ENCODE peak calls at places on chromosomes 11 and 22, in eight cellular contexts. N, T, X, L, I, W, V and R are unnamed samples.

GRCh38 chr11:67452141-67452952 is at the start of gene GPR152:
- DNase-seq in N (no peak), T (no peak), X (no peak), L (no peak), I (no peak), W (no peak), V (no peak), R (no peak)

GRCh38 chr11:88814076-88814475 is 251.7 kb downstream of the GRM5 start:
- DNase-seq in N (no peak), T (no peak), X (no peak), L (no peak), I (no peak), W (no peak), V (no peak), R (no peak)

GRCh38 chr11:76185511-76185910 is 20.8 kb downstream of the WNT11 start:
- DNase-seq in N (no peak), T (no peak), X (no peak), L (no peak), I (no peak), W (no peak), V (no peak), R (no peak)

GRCh38 chr22:19929586-19930302 is 11.8 kb upstream of the COMT start:
- DNase-seq in N (no peak), T (no peak), X (no peak), L (no peak), I (no peak), W (no peak), V (no peak), R (no peak)

GRCh38 chr11:79417069-79417920 is 23.5 kb downstream of the TENM4 start:
- DNase-seq in N (no peak), T (no peak), X (no peak), L (peak; percentile 43), I (no peak), W (no peak), V (no peak), R (no peak)

GRCh38 chr11:128905345-128906184 is 14.4 kb downstream of the KCNJ5 start:
- DNase-seq in N (peak; percentile 56), T (no peak), X (no peak), L (peak; percentile 56), I (peak; percentile 78), W (peak; percentile 70), V (peak; percentile 35), R (no peak)

GRCh38 chr11:111684259-111684658 is 81.9 kb downstream of the PPP2R1B start:
- DNase-seq in N (no peak), T (no peak), X (no peak), L (peak; percentile 50), I (no peak), W (no peak), V (no peak), R (no peak)

GRCh38 chr11:15779518-15779917 is 576.8 kb downstream of the SOX6 start:
- DNase-seq in N (no peak), T (no peak), X (no peak), L (peak; percentile 67), I (no peak), W (no peak), V (no peak), R (no peak)

GRCh38 chr11:2259466-2259830 is 10.9 kb downstream of the ASCL2 start:
- DNase-seq in N (no peak), T (no peak), X (no peak), L (no peak), I (peak; percentile 15), W (no peak), V (no peak), R (no peak)

GRCh38 chr11:2791521-2792375 is 92.0 kb upstream of the KCNQ1OT1 start:
- DNase-seq in N (peak; percentile 22), T (no peak), X (no peak), L (no peak), I (peak; percentile 36), W (peak; percentile 22), V (no peak), R (no peak)

GRCh38 chr11:66592457-66593302 is at the start of the genes CCDC87 and CCS:
- DNase-seq in N (peak; percentile 99), T (peak; percentile 98), X (peak; percentile 97), L (peak; percentile 88), I (peak; percentile 96), W (peak; percentile 97), V (peak; percentile 100), R (peak; percentile 99)

GRCh38 chr22:36334838-36335603 is 52.7 kb downstream of the MYH9 start:
- DNase-seq in N (no peak), T (no peak), X (no peak), L (peak; percentile 90), I (no peak), W (no peak), V (no peak), R (no peak)

GRCh38 chr11:125063429-125064043 is 431 bp downstream of the SLC37A2 start:
- DNase-seq in N (peak; percentile 32), T (no peak), X (no peak), L (no peak), I (peak; percentile 56), W (no peak), V (no peak), R (no peak)

GRCh38 chr22:25853501-25853900 is 111.5 kb downstream of the MYO18B start:
- DNase-seq in N (no peak), T (no peak), X (no peak), L (no peak), I (no peak), W (no peak), V (no peak), R (no peak)

GRCh38 chr11:134615041-134615615 is 203.1 kb upstream of the B3GAT1 start:
- DNase-seq in N (no peak), T (no peak), X (no peak), L (no peak), I (no peak), W (no peak), V (no peak), R (no peak)

GRCh38 chr11:63837719-63838118 is 1.2 kb upstream of the MARK2 start:
- DNase-seq in N (no peak), T (no peak), X (no peak), L (no peak), I (no peak), W (peak; percentile 50), V (no peak), R (no peak)

GRCh38 chr11:117600261-117600783 is 196.7 kb downstream of the DSCAML1 start:
- DNase-seq in N (no peak), T (no peak), X (no peak), L (no peak), I (peak; percentile 55), W (no peak), V (no peak), R (no peak)

GRCh38 chr11:106249857-106250256 is 172.4 kb downstream of the AASDHPPT start:
- DNase-seq in N (no peak), T (no peak), X (no peak), L (peak; percentile 92), I (no peak), W (peak; percentile 38), V (no peak), R (no peak)

GRCh38 chr11:108853864-108854263 is 189.0 kb downstream of the DDX10 start:
- DNase-seq in N (no peak), T (no peak), X (no peak), L (no peak), I (no peak), W (no peak), V (no peak), R (peak; percentile 9)

GRCh38 chr22:23894710-23895598 is 771 bp downstream of the MIF start:
- DNase-seq in N (peak; percentile 65), T (peak; percentile 30), X (peak; percentile 73), L (peak; percentile 75), I (peak; percentile 82), W (peak; percentile 74), V (peak; percentile 54), R (peak; percentile 83)

GRCh38 chr11:3949132-3949531 is 93.7 kb downstream of the STIM1 start:
- DNase-seq in N (no peak), T (no peak), X (no peak), L (no peak), I (no peak), W (no peak), V (no peak), R (peak; percentile 41)

GRCh38 chr11:19428206-19429001 is 187.7 kb upstream of the E2F8 start:
- DNase-seq in N (no peak), T (no peak), X (no peak), L (no peak), I (no peak), W (no peak), V (no peak), R (no peak)

GRCh38 chr22:19996694-19997384 is 19.8 kb downstream of the ARVCF start:
- DNase-seq in N (no peak), T (no peak), X (no peak), L (no peak), I (no peak), W (no peak), V (no peak), R (no peak)

GRCh38 chr22:50105529-50106100 is 15.8 kb downstream of the MOV10L1 start:
- DNase-seq in N (no peak), T (no peak), X (no peak), L (no peak), I (no peak), W (no peak), V (no peak), R (no peak)

GRCh38 chr11:128496684-128497056 is 90.7 kb downstream of the ETS1 start:
- DNase-seq in N (no peak), T (no peak), X (no peak), L (no peak), I (no peak), W (no peak), V (no peak), R (no peak)

GRCh38 chr22:41517172-41518047 is 26.9 kb downstream of the POLR3H start:
- DNase-seq in N (peak; percentile 82), T (no peak), X (no peak), L (no peak), I (peak; percentile 64), W (no peak), V (peak; percentile 73), R (no peak)

GRCh38 chr11:117300301-117300700 is 9.2 kb downstream of the BACE1-AS start:
- DNase-seq in N (peak; percentile 56), T (no peak), X (no peak), L (peak; percentile 69), I (peak; percentile 63), W (peak; percentile 74), V (no peak), R (peak; percentile 32)

GRCh38 chr11:91382946-91383345 is 841.7 kb upstream of the FAT3 start:
- DNase-seq in N (no peak), T (no peak), X (no peak), L (no peak), I (no peak), W (no peak), V (no peak), R (no peak)